ENCODE peak calls at places on chromosome 20, in ten cellular contexts. One of them, this sample, is unnamed.

GRCh38 chr20:50398064-50398463 is 112.1 kb upstream of the PTPN1 start:
- DNase-seq in left lobe of liver: peak; percentile 77
- DNase-seq in germinal center: no peak
- DNase-seq in activated CD4-positive, alpha-beta T cell treated with anti-CD3 and anti-CD28 coated beads, Interleukin-2, amount 50 U/mL, for 24 hours: no peak
- DNase-seq in RCC 7860: no peak
- DNase-seq in HTR-8/SVneo: no peak
- DNase-seq in hypothalamus: no peak
- DNase-seq in GM12865: no peak
- DNase-seq in Caki2: no peak
- DNase-seq in memory B cell: no peak
- DNase-seq in this sample: no peak

GRCh38 chr20:57167971-57168693 is 98.3 kb downstream of the BMP7 start:
- DNase-seq in left lobe of liver: no peak
- DNase-seq in RCC 7860: no peak
- DNase-seq in GM12865: no peak
- DNase-seq in activated CD4-positive, alpha-beta T cell treated with anti-CD3 and anti-CD28 coated beads, Interleukin-2, amount 50 U/mL, for 24 hours: no peak
- DNase-seq in HTR-8/SVneo: peak; percentile 46
- DNase-seq in memory B cell: no peak
- DNase-seq in Caki2: no peak
- DNase-seq in hypothalamus: no peak
- DNase-seq in germinal center: no peak
- DNase-seq in this sample: no peak

GRCh38 chr20:62489186-62489939 is 13.6 kb upstream of the GATA5 start:
- DNase-seq in RCC 7860: peak; percentile 77
- DNase-seq in HTR-8/SVneo: peak; percentile 92
- DNase-seq in Caki2: peak; percentile 75
- DNase-seq in memory B cell: no peak
- DNase-seq in left lobe of liver: no peak
- DNase-seq in GM12865: no peak
- DNase-seq in germinal center: no peak
- DNase-seq in hypothalamus: no peak
- DNase-seq in activated CD4-positive, alpha-beta T cell treated with anti-CD3 and anti-CD28 coated beads, Interleukin-2, amount 50 U/mL, for 24 hours: no peak
- DNase-seq in this sample: peak; percentile 57

GRCh38 chr20:3281437-3281836 is 42.4 kb upstream of the SLC4A11 start:
- DNase-seq in GM12865: no peak
- DNase-seq in memory B cell: no peak
- DNase-seq in Caki2: no peak
- DNase-seq in left lobe of liver: no peak
- DNase-seq in RCC 7860: no peak
- DNase-seq in hypothalamus: no peak
- DNase-seq in HTR-8/SVneo: no peak
- DNase-seq in germinal center: no peak
- DNase-seq in activated CD4-positive, alpha-beta T cell treated with anti-CD3 and anti-CD28 coated beads, Interleukin-2, amount 50 U/mL, for 24 hours: no peak
- DNase-seq in this sample: no peak

GRCh38 chr20:5797843-5798462 is 47.8 kb downstream of the SHLD1 start:
- DNase-seq in HTR-8/SVneo: no peak
- DNase-seq in germinal center: peak; percentile 48
- DNase-seq in left lobe of liver: peak; percentile 32
- DNase-seq in activated CD4-positive, alpha-beta T cell treated with anti-CD3 and anti-CD28 coated beads, Interleukin-2, amount 50 U/mL, for 24 hours: no peak
- DNase-seq in Caki2: no peak
- DNase-seq in memory B cell: peak; percentile 59
- DNase-seq in GM12865: peak; percentile 88
- DNase-seq in hypothalamus: no peak
- DNase-seq in RCC 7860: no peak
- DNase-seq in this sample: no peak

GRCh38 chr20:53918949-53919361 is 151.4 kb downstream of the BCAS1 start:
- DNase-seq in RCC 7860: no peak
- DNase-seq in Caki2: no peak
- DNase-seq in HTR-8/SVneo: no peak
- DNase-seq in GM12865: peak; percentile 75
- DNase-seq in memory B cell: no peak
- DNase-seq in activated CD4-positive, alpha-beta T cell treated with anti-CD3 and anti-CD28 coated beads, Interleukin-2, amount 50 U/mL, for 24 hours: no peak
- DNase-seq in germinal center: no peak
- DNase-seq in hypothalamus: no peak
- DNase-seq in left lobe of liver: peak; percentile 33
- DNase-seq in this sample: no peak

GRCh38 chr20:34891166-34892062 is 15.0 kb downstream of the ACSS2 start:
- DNase-seq in GM12865: peak; percentile 9
- DNase-seq in germinal center: no peak
- DNase-seq in left lobe of liver: no peak
- DNase-seq in RCC 7860: peak; percentile 16
- DNase-seq in hypothalamus: no peak
- DNase-seq in Caki2: no peak
- DNase-seq in activated CD4-positive, alpha-beta T cell treated with anti-CD3 and anti-CD28 coated beads, Interleukin-2, amount 50 U/mL, for 24 hours: no peak
- DNase-seq in HTR-8/SVneo: peak; percentile 28
- DNase-seq in memory B cell: no peak
- DNase-seq in this sample: peak; percentile 75

GRCh38 chr20:35583636-35584560 is 31.7 kb upstream of the SPAG4 start:
- DNase-seq in GM12865: no peak
- DNase-seq in left lobe of liver: no peak
- DNase-seq in activated CD4-positive, alpha-beta T cell treated with anti-CD3 and anti-CD28 coated beads, Interleukin-2, amount 50 U/mL, for 24 hours: no peak
- DNase-seq in RCC 7860: no peak
- DNase-seq in germinal center: no peak
- DNase-seq in hypothalamus: no peak
- DNase-seq in Caki2: no peak
- DNase-seq in HTR-8/SVneo: no peak
- DNase-seq in memory B cell: no peak
- DNase-seq in this sample: no peak

GRCh38 chr20:62627901-62628612 is 14.2 kb upstream of the SLCO4A1 start:
- DNase-seq in GM12865: peak; percentile 80
- DNase-seq in hypothalamus: no peak
- DNase-seq in Caki2: peak; percentile 94
- DNase-seq in HTR-8/SVneo: no peak
- DNase-seq in activated CD4-positive, alpha-beta T cell treated with anti-CD3 and anti-CD28 coated beads, Interleukin-2, amount 50 U/mL, for 24 hours: no peak
- DNase-seq in germinal center: peak; percentile 55
- DNase-seq in memory B cell: no peak
- DNase-seq in left lobe of liver: no peak
- DNase-seq in RCC 7860: peak; percentile 89
- DNase-seq in this sample: peak; percentile 32

GRCh38 chr20:24935140-24935539 is 13.9 kb upstream of the CST7 start:
- DNase-seq in Caki2: no peak
- DNase-seq in GM12865: no peak
- DNase-seq in HTR-8/SVneo: no peak
- DNase-seq in memory B cell: no peak
- DNase-seq in activated CD4-positive, alpha-beta T cell treated with anti-CD3 and anti-CD28 coated beads, Interleukin-2, amount 50 U/mL, for 24 hours: no peak
- DNase-seq in left lobe of liver: no peak
- DNase-seq in hypothalamus: no peak
- DNase-seq in germinal center: no peak
- DNase-seq in RCC 7860: no peak
- DNase-seq in this sample: no peak

GRCh38 chr20:55386686-55387085 is 618.6 kb downstream of the CBLN4 start:
- DNase-seq in HTR-8/SVneo: no peak
- DNase-seq in memory B cell: no peak
- DNase-seq in RCC 7860: peak; percentile 72
- DNase-seq in hypothalamus: no peak
- DNase-seq in activated CD4-positive, alpha-beta T cell treated with anti-CD3 and anti-CD28 coated beads, Interleukin-2, amount 50 U/mL, for 24 hours: no peak
- DNase-seq in Caki2: no peak
- DNase-seq in germinal center: no peak
- DNase-seq in left lobe of liver: no peak
- DNase-seq in GM12865: no peak
- DNase-seq in this sample: no peak

GRCh38 chr20:57811373-57812020 is 101.7 kb upstream of the PMEPA1 start:
- DNase-seq in HTR-8/SVneo: no peak
- DNase-seq in activated CD4-positive, alpha-beta T cell treated with anti-CD3 and anti-CD28 coated beads, Interleukin-2, amount 50 U/mL, for 24 hours: no peak
- DNase-seq in left lobe of liver: no peak
- DNase-seq in hypothalamus: no peak
- DNase-seq in memory B cell: no peak
- DNase-seq in germinal center: no peak
- DNase-seq in GM12865: no peak
- DNase-seq in Caki2: no peak
- DNase-seq in RCC 7860: no peak
- DNase-seq in this sample: no peak

GRCh38 chr20:2814076-2814475 is 711 bp upstream of the C20orf141 start:
- DNase-seq in GM12865: no peak
- DNase-seq in activated CD4-positive, alpha-beta T cell treated with anti-CD3 and anti-CD28 coated beads, Interleukin-2, amount 50 U/mL, for 24 hours: no peak
- DNase-seq in HTR-8/SVneo: no peak
- DNase-seq in Caki2: no peak
- DNase-seq in hypothalamus: no peak
- DNase-seq in memory B cell: no peak
- DNase-seq in germinal center: no peak
- DNase-seq in RCC 7860: no peak
- DNase-seq in left lobe of liver: no peak
- DNase-seq in this sample: no peak

GRCh38 chr20:6101346-6101745 is 21.5 kb downstream of the FERMT1 start:
- DNase-seq in HTR-8/SVneo: no peak
- DNase-seq in memory B cell: no peak
- DNase-seq in hypothalamus: no peak
- DNase-seq in activated CD4-positive, alpha-beta T cell treated with anti-CD3 and anti-CD28 coated beads, Interleukin-2, amount 50 U/mL, for 24 hours: no peak
- DNase-seq in left lobe of liver: no peak
- DNase-seq in RCC 7860: no peak
- DNase-seq in GM12865: no peak
- DNase-seq in germinal center: no peak
- DNase-seq in Caki2: no peak
- DNase-seq in this sample: no peak

GRCh38 chr20:19212524-19213502 is at the start of gene SLC24A3:
- DNase-seq in RCC 7860: no peak
- DNase-seq in left lobe of liver: no peak
- DNase-seq in GM12865: peak; percentile 52
- DNase-seq in germinal center: peak; percentile 63
- DNase-seq in Caki2: peak; percentile 54
- DNase-seq in HTR-8/SVneo: no peak
- DNase-seq in activated CD4-positive, alpha-beta T cell treated with anti-CD3 and anti-CD28 coated beads, Interleukin-2, amount 50 U/mL, for 24 hours: no peak
- DNase-seq in hypothalamus: no peak
- DNase-seq in memory B cell: no peak
- DNase-seq in this sample: no peak

GRCh38 chr20:58712823-58713731 is 20.5 kb downstream of the NPEPL1 start:
- DNase-seq in Caki2: no peak
- DNase-seq in memory B cell: peak; percentile 6
- DNase-seq in germinal center: no peak
- DNase-seq in activated CD4-positive, alpha-beta T cell treated with anti-CD3 and anti-CD28 coated beads, Interleukin-2, amount 50 U/mL, for 24 hours: no peak
- DNase-seq in RCC 7860: no peak
- DNase-seq in HTR-8/SVneo: no peak
- DNase-seq in hypothalamus: no peak
- DNase-seq in left lobe of liver: peak; percentile 36
- DNase-seq in GM12865: no peak
- DNase-seq in this sample: no peak

GRCh38 chr20:6466065-6466810 is 301.2 kb upstream of the BMP2 start:
- DNase-seq in RCC 7860: no peak
- DNase-seq in activated CD4-positive, alpha-beta T cell treated with anti-CD3 and anti-CD28 coated beads, Interleukin-2, amount 50 U/mL, for 24 hours: no peak
- DNase-seq in Caki2: no peak
- DNase-seq in left lobe of liver: no peak
- DNase-seq in hypothalamus: no peak
- DNase-seq in GM12865: no peak
- DNase-seq in HTR-8/SVneo: no peak
- DNase-seq in germinal center: no peak
- DNase-seq in memory B cell: no peak
- DNase-seq in this sample: no peak

GRCh38 chr20:11847827-11848226 is 69.9 kb upstream of the BTBD3 start:
- DNase-seq in germinal center: no peak
- DNase-seq in left lobe of liver: no peak
- DNase-seq in HTR-8/SVneo: no peak
- DNase-seq in RCC 7860: no peak
- DNase-seq in GM12865: no peak
- DNase-seq in hypothalamus: no peak
- DNase-seq in activated CD4-positive, alpha-beta T cell treated with anti-CD3 and anti-CD28 coated beads, Interleukin-2, amount 50 U/mL, for 24 hours: no peak
- DNase-seq in Caki2: no peak
- DNase-seq in memory B cell: no peak
- DNase-seq in this sample: no peak

GRCh38 chr20:51749674-51750036 is 18.5 kb downstream of the ATP9A start:
- DNase-seq in memory B cell: no peak
- DNase-seq in HTR-8/SVneo: no peak
- DNase-seq in RCC 7860: peak; percentile 74
- DNase-seq in germinal center: no peak
- DNase-seq in GM12865: no peak
- DNase-seq in left lobe of liver: no peak
- DNase-seq in Caki2: peak; percentile 81
- DNase-seq in hypothalamus: no peak
- DNase-seq in activated CD4-positive, alpha-beta T cell treated with anti-CD3 and anti-CD28 coated beads, Interleukin-2, amount 50 U/mL, for 24 hours: no peak
- DNase-seq in this sample: peak; percentile 60

GRCh38 chr20:54355631-54356280 is 119.6 kb upstream of the DOK5 start:
- DNase-seq in RCC 7860: no peak
- DNase-seq in GM12865: no peak
- DNase-seq in Caki2: no peak
- DNase-seq in activated CD4-positive, alpha-beta T cell treated with anti-CD3 and anti-CD28 coated beads, Interleukin-2, amount 50 U/mL, for 24 hours: no peak
- DNase-seq in hypothalamus: no peak
- DNase-seq in HTR-8/SVneo: no peak
- DNase-seq in memory B cell: no peak
- DNase-seq in left lobe of liver: no peak
- DNase-seq in germinal center: no peak
- DNase-seq in this sample: no peak

GRCh38 chr20:14963262-14963663 is 625.9 kb upstream of the FLRT3 start:
- DNase-seq in HTR-8/SVneo: no peak
- DNase-seq in memory B cell: no peak
- DNase-seq in RCC 7860: peak; percentile 49
- DNase-seq in Caki2: peak; percentile 48
- DNase-seq in hypothalamus: no peak
- DNase-seq in left lobe of liver: no peak
- DNase-seq in activated CD4-positive, alpha-beta T cell treated with anti-CD3 and anti-CD28 coated beads, Interleukin-2, amount 50 U/mL, for 24 hours: no peak
- DNase-seq in germinal center: no peak
- DNase-seq in GM12865: no peak
- DNase-seq in this sample: no peak

GRCh38 chr20:43569282-43569681 is 10.5 kb downstream of the SGK2 start:
- DNase-seq in memory B cell: no peak
- DNase-seq in GM12865: no peak
- DNase-seq in RCC 7860: no peak
- DNase-seq in activated CD4-positive, alpha-beta T cell treated with anti-CD3 and anti-CD28 coated beads, Interleukin-2, amount 50 U/mL, for 24 hours: no peak
- DNase-seq in HTR-8/SVneo: no peak
- DNase-seq in hypothalamus: no peak
- DNase-seq in Caki2: no peak
- DNase-seq in germinal center: no peak
- DNase-seq in left lobe of liver: no peak
- DNase-seq in this sample: no peak

GRCh38 chr20:45111799-45112471 is 3.0 kb downstream of the WFDC5 start:
- DNase-seq in Caki2: no peak
- DNase-seq in memory B cell: no peak
- DNase-seq in GM12865: peak; percentile 18
- DNase-seq in left lobe of liver: no peak
- DNase-seq in hypothalamus: no peak
- DNase-seq in HTR-8/SVneo: no peak
- DNase-seq in activated CD4-positive, alpha-beta T cell treated with anti-CD3 and anti-CD28 coated beads, Interleukin-2, amount 50 U/mL, for 24 hours: no peak
- DNase-seq in germinal center: peak; percentile 41
- DNase-seq in RCC 7860: no peak
- DNase-seq in this sample: no peak

GRCh38 chr20:44083220-44083933 is 103.6 kb downstream of the JPH2 start:
- DNase-seq in GM12865: no peak
- DNase-seq in HTR-8/SVneo: peak; percentile 95
- DNase-seq in hypothalamus: no peak
- DNase-seq in Caki2: peak; percentile 51
- DNase-seq in RCC 7860: peak; percentile 77
- DNase-seq in memory B cell: no peak
- DNase-seq in germinal center: no peak
- DNase-seq in left lobe of liver: no peak
- DNase-seq in activated CD4-positive, alpha-beta T cell treated with anti-CD3 and anti-CD28 coated beads, Interleukin-2, amount 50 U/mL, for 24 hours: no peak
- DNase-seq in this sample: peak; percentile 14

GRCh38 chr20:9359561-9360308 is 154.7 kb upstream of the LAMP5 start:
- DNase-seq in hypothalamus: no peak
- DNase-seq in memory B cell: no peak
- DNase-seq in GM12865: peak; percentile 33
- DNase-seq in activated CD4-positive, alpha-beta T cell treated with anti-CD3 and anti-CD28 coated beads, Interleukin-2, amount 50 U/mL, for 24 hours: no peak
- DNase-seq in left lobe of liver: no peak
- DNase-seq in RCC 7860: peak; percentile 36
- DNase-seq in germinal center: no peak
- DNase-seq in Caki2: peak; percentile 59
- DNase-seq in HTR-8/SVneo: peak; percentile 54
- DNase-seq in this sample: peak; percentile 54

GRCh38 chr20:50366270-50367103 is 143.7 kb upstream of the PTPN1 start:
- DNase-seq in RCC 7860: peak; percentile 49
- DNase-seq in hypothalamus: no peak
- DNase-seq in HTR-8/SVneo: no peak
- DNase-seq in GM12865: no peak
- DNase-seq in left lobe of liver: peak; percentile 87
- DNase-seq in memory B cell: no peak
- DNase-seq in germinal center: no peak
- DNase-seq in Caki2: peak; percentile 73
- DNase-seq in activated CD4-positive, alpha-beta T cell treated with anti-CD3 and anti-CD28 coated beads, Interleukin-2, amount 50 U/mL, for 24 hours: no peak
- DNase-seq in this sample: no peak

This sample was measured in RKO.